ENCODE peak calls at places on chromosomes 7 and 10, in ten cellular contexts. One of them, this sample, is unnamed.

GRCh38 chr10:123150986-123151738 is 3.0 kb upstream of the BUB3 start:
- DNase-seq in amygdala: no peak
- DNase-seq in GM23248: peak; percentile 38
- DNase-seq in activated CD4-positive, alpha-beta T cell treated with anti-CD3 and anti-CD28 coated beads, Interleukin-2, amount 50 U/mL, for 1 hour: peak; percentile 13
- DNase-seq in GM03348: no peak
- DNase-seq in SK-N-DZ: no peak
- DNase-seq in EL: peak; percentile 29
- DNase-seq in EH: peak; percentile 29
- DNase-seq in NCI-H1105 treated with DMSO at 0.1 percent for 48 hours: no peak
- DNase-seq in HT-29: peak; percentile 43
- DNase-seq in this sample: no peak

GRCh38 chr7:12569673-12570072 is 847 bp upstream of the SCIN start:
- DNase-seq in amygdala: no peak
- DNase-seq in GM23248: no peak
- DNase-seq in activated CD4-positive, alpha-beta T cell treated with anti-CD3 and anti-CD28 coated beads, Interleukin-2, amount 50 U/mL, for 1 hour: no peak
- DNase-seq in GM03348: no peak
- DNase-seq in SK-N-DZ: no peak
- DNase-seq in EL: no peak
- DNase-seq in EH: no peak
- DNase-seq in NCI-H1105 treated with DMSO at 0.1 percent for 48 hours: peak; percentile 68
- DNase-seq in HT-29: no peak
- DNase-seq in this sample: no peak

GRCh38 chr7:120842131-120842621 is 15.8 kb downstream of the TSPAN12 start:
- DNase-seq in amygdala: no peak
- DNase-seq in GM23248: no peak
- DNase-seq in activated CD4-positive, alpha-beta T cell treated with anti-CD3 and anti-CD28 coated beads, Interleukin-2, amount 50 U/mL, for 1 hour: no peak
- DNase-seq in GM03348: no peak
- DNase-seq in SK-N-DZ: no peak
- DNase-seq in EL: no peak
- DNase-seq in EH: no peak
- DNase-seq in NCI-H1105 treated with DMSO at 0.1 percent for 48 hours: peak; percentile 86
- DNase-seq in HT-29: no peak
- DNase-seq in this sample: no peak

GRCh38 chr10:75788394-75789205 is 357.2 kb downstream of the LRMDA start:
- DNase-seq in amygdala: no peak
- DNase-seq in GM23248: peak; percentile 66
- DNase-seq in activated CD4-positive, alpha-beta T cell treated with anti-CD3 and anti-CD28 coated beads, Interleukin-2, amount 50 U/mL, for 1 hour: no peak
- DNase-seq in GM03348: no peak
- DNase-seq in SK-N-DZ: no peak
- DNase-seq in EL: peak; percentile 3
- DNase-seq in EH: peak; percentile 9
- DNase-seq in NCI-H1105 treated with DMSO at 0.1 percent for 48 hours: no peak
- DNase-seq in HT-29: peak; percentile 7
- DNase-seq in this sample: no peak

GRCh38 chr7:134460000-134460399 is 1.1 kb upstream of the AKR1B1 start:
- DNase-seq in amygdala: no peak
- DNase-seq in GM23248: peak; percentile 32
- DNase-seq in activated CD4-positive, alpha-beta T cell treated with anti-CD3 and anti-CD28 coated beads, Interleukin-2, amount 50 U/mL, for 1 hour: no peak
- DNase-seq in GM03348: no peak
- DNase-seq in SK-N-DZ: no peak
- DNase-seq in EL: no peak
- DNase-seq in EH: peak; percentile 29
- DNase-seq in NCI-H1105 treated with DMSO at 0.1 percent for 48 hours: no peak
- DNase-seq in HT-29: no peak
- DNase-seq in this sample: no peak

GRCh38 chr10:100745882-100746412 is 565 bp downstream of the PAX2 start:
- DNase-seq in amygdala: no peak
- DNase-seq in GM23248: no peak
- DNase-seq in activated CD4-positive, alpha-beta T cell treated with anti-CD3 and anti-CD28 coated beads, Interleukin-2, amount 50 U/mL, for 1 hour: no peak
- DNase-seq in GM03348: no peak
- DNase-seq in SK-N-DZ: no peak
- DNase-seq in EL: no peak
- DNase-seq in EH: no peak
- DNase-seq in NCI-H1105 treated with DMSO at 0.1 percent for 48 hours: no peak
- DNase-seq in HT-29: no peak
- DNase-seq in this sample: no peak

GRCh38 chr10:31103096-31103495 is 71.4 kb upstream of the ZNF438 start:
- DNase-seq in amygdala: no peak
- DNase-seq in GM23248: no peak
- DNase-seq in activated CD4-positive, alpha-beta T cell treated with anti-CD3 and anti-CD28 coated beads, Interleukin-2, amount 50 U/mL, for 1 hour: no peak
- DNase-seq in GM03348: no peak
- DNase-seq in SK-N-DZ: peak; percentile 31
- DNase-seq in EL: no peak
- DNase-seq in EH: no peak
- DNase-seq in NCI-H1105 treated with DMSO at 0.1 percent for 48 hours: no peak
- DNase-seq in HT-29: no peak
- DNase-seq in this sample: no peak

GRCh38 chr10:43820663-43821062 is 172.0 kb upstream of the ZNF32 start:
- DNase-seq in amygdala: no peak
- DNase-seq in GM23248: peak; percentile 46
- DNase-seq in activated CD4-positive, alpha-beta T cell treated with anti-CD3 and anti-CD28 coated beads, Interleukin-2, amount 50 U/mL, for 1 hour: no peak
- DNase-seq in GM03348: no peak
- DNase-seq in SK-N-DZ: no peak
- DNase-seq in EL: no peak
- DNase-seq in EH: peak; percentile 57
- DNase-seq in NCI-H1105 treated with DMSO at 0.1 percent for 48 hours: no peak
- DNase-seq in HT-29: no peak
- DNase-seq in this sample: no peak

GRCh38 chr10:69629897-69630650 is at the start of gene FAM241B:
- DNase-seq in amygdala: peak; percentile 43
- DNase-seq in GM23248: peak; percentile 66
- DNase-seq in activated CD4-positive, alpha-beta T cell treated with anti-CD3 and anti-CD28 coated beads, Interleukin-2, amount 50 U/mL, for 1 hour: peak; percentile 71
- DNase-seq in GM03348: peak; percentile 78
- DNase-seq in SK-N-DZ: peak; percentile 69
- DNase-seq in EL: peak; percentile 43
- DNase-seq in EH: peak; percentile 49
- DNase-seq in NCI-H1105 treated with DMSO at 0.1 percent for 48 hours: peak; percentile 58
- DNase-seq in HT-29: peak; percentile 61
- DNase-seq in this sample: peak; percentile 45

GRCh38 chr7:81831883-81832282 is 62.0 kb upstream of the HGF start:
- DNase-seq in amygdala: no peak
- DNase-seq in GM23248: no peak
- DNase-seq in activated CD4-positive, alpha-beta T cell treated with anti-CD3 and anti-CD28 coated beads, Interleukin-2, amount 50 U/mL, for 1 hour: no peak
- DNase-seq in GM03348: no peak
- DNase-seq in SK-N-DZ: no peak
- DNase-seq in EL: no peak
- DNase-seq in EH: no peak
- DNase-seq in NCI-H1105 treated with DMSO at 0.1 percent for 48 hours: no peak
- DNase-seq in HT-29: no peak
- DNase-seq in this sample: no peak

GRCh38 chr10:49756031-49756430 is 6.1 kb downstream of the OGDHL start:
- DNase-seq in amygdala: no peak
- DNase-seq in GM23248: no peak
- DNase-seq in activated CD4-positive, alpha-beta T cell treated with anti-CD3 and anti-CD28 coated beads, Interleukin-2, amount 50 U/mL, for 1 hour: no peak
- DNase-seq in GM03348: no peak
- DNase-seq in SK-N-DZ: peak; percentile 31
- DNase-seq in EL: no peak
- DNase-seq in EH: no peak
- DNase-seq in NCI-H1105 treated with DMSO at 0.1 percent for 48 hours: no peak
- DNase-seq in HT-29: no peak
- DNase-seq in this sample: no peak

GRCh38 chr10:111211241-111211640 is 134.4 kb downstream of the ADRA2A start:
- DNase-seq in amygdala: no peak
- DNase-seq in GM23248: no peak
- DNase-seq in activated CD4-positive, alpha-beta T cell treated with anti-CD3 and anti-CD28 coated beads, Interleukin-2, amount 50 U/mL, for 1 hour: no peak
- DNase-seq in GM03348: no peak
- DNase-seq in SK-N-DZ: no peak
- DNase-seq in EL: no peak
- DNase-seq in EH: no peak
- DNase-seq in NCI-H1105 treated with DMSO at 0.1 percent for 48 hours: no peak
- DNase-seq in HT-29: no peak
- DNase-seq in this sample: no peak

GRCh38 chr7:28481131-28481926 is 69.0 kb downstream of the CREB5 start:
- DNase-seq in amygdala: no peak
- DNase-seq in GM23248: peak; percentile 79
- DNase-seq in activated CD4-positive, alpha-beta T cell treated with anti-CD3 and anti-CD28 coated beads, Interleukin-2, amount 50 U/mL, for 1 hour: no peak
- DNase-seq in GM03348: peak; percentile 20
- DNase-seq in SK-N-DZ: no peak
- DNase-seq in EL: peak; percentile 69
- DNase-seq in EH: peak; percentile 30
- DNase-seq in NCI-H1105 treated with DMSO at 0.1 percent for 48 hours: no peak
- DNase-seq in HT-29: no peak
- DNase-seq in this sample: no peak

GRCh38 chr7:100119701-100120517 is 475 bp downstream of the CNPY4 start:
- DNase-seq in amygdala: peak; percentile 88
- DNase-seq in GM23248: peak; percentile 83
- DNase-seq in activated CD4-positive, alpha-beta T cell treated with anti-CD3 and anti-CD28 coated beads, Interleukin-2, amount 50 U/mL, for 1 hour: peak; percentile 65
- DNase-seq in GM03348: peak; percentile 73
- DNase-seq in SK-N-DZ: peak; percentile 79
- DNase-seq in EL: peak; percentile 72
- DNase-seq in EH: peak; percentile 75
- DNase-seq in NCI-H1105 treated with DMSO at 0.1 percent for 48 hours: peak; percentile 40
- DNase-seq in HT-29: peak; percentile 49
- DNase-seq in this sample: no peak

GRCh38 chr7:32091608-32092210 is 21.5 kb upstream of the PDE1C start:
- DNase-seq in amygdala: no peak
- DNase-seq in GM23248: peak; percentile 63
- DNase-seq in activated CD4-positive, alpha-beta T cell treated with anti-CD3 and anti-CD28 coated beads, Interleukin-2, amount 50 U/mL, for 1 hour: no peak
- DNase-seq in GM03348: no peak
- DNase-seq in SK-N-DZ: no peak
- DNase-seq in EL: no peak
- DNase-seq in EH: peak; percentile 38
- DNase-seq in NCI-H1105 treated with DMSO at 0.1 percent for 48 hours: no peak
- DNase-seq in HT-29: no peak
- DNase-seq in this sample: no peak

GRCh38 chr7:50982626-50983025 is 199.9 kb upstream of the GRB10 start:
- DNase-seq in amygdala: no peak
- DNase-seq in GM23248: no peak
- DNase-seq in activated CD4-positive, alpha-beta T cell treated with anti-CD3 and anti-CD28 coated beads, Interleukin-2, amount 50 U/mL, for 1 hour: no peak
- DNase-seq in GM03348: no peak
- DNase-seq in SK-N-DZ: no peak
- DNase-seq in EL: peak; percentile 2
- DNase-seq in EH: no peak
- DNase-seq in NCI-H1105 treated with DMSO at 0.1 percent for 48 hours: no peak
- DNase-seq in HT-29: peak; percentile 23
- DNase-seq in this sample: no peak

GRCh38 chr10:132326925-132327324 is 5.1 kb upstream of the LRRC27 start:
- DNase-seq in amygdala: no peak
- DNase-seq in GM23248: peak; percentile 34
- DNase-seq in activated CD4-positive, alpha-beta T cell treated with anti-CD3 and anti-CD28 coated beads, Interleukin-2, amount 50 U/mL, for 1 hour: no peak
- DNase-seq in GM03348: no peak
- DNase-seq in SK-N-DZ: no peak
- DNase-seq in EL: no peak
- DNase-seq in EH: no peak
- DNase-seq in NCI-H1105 treated with DMSO at 0.1 percent for 48 hours: no peak
- DNase-seq in HT-29: no peak
- DNase-seq in this sample: no peak

GRCh38 chr7:42572046-42572445 is 335.0 kb upstream of the GLI3 start:
- DNase-seq in amygdala: no peak
- DNase-seq in GM23248: no peak
- DNase-seq in activated CD4-positive, alpha-beta T cell treated with anti-CD3 and anti-CD28 coated beads, Interleukin-2, amount 50 U/mL, for 1 hour: no peak
- DNase-seq in GM03348: no peak
- DNase-seq in SK-N-DZ: no peak
- DNase-seq in EL: no peak
- DNase-seq in EH: peak; percentile 47
- DNase-seq in NCI-H1105 treated with DMSO at 0.1 percent for 48 hours: no peak
- DNase-seq in HT-29: no peak
- DNase-seq in this sample: no peak

GRCh38 chr7:18520450-18521235 is 25.1 kb downstream of the HDAC9 start:
- DNase-seq in amygdala: no peak
- DNase-seq in GM23248: peak; percentile 73
- DNase-seq in activated CD4-positive, alpha-beta T cell treated with anti-CD3 and anti-CD28 coated beads, Interleukin-2, amount 50 U/mL, for 1 hour: no peak
- DNase-seq in GM03348: peak; percentile 43
- DNase-seq in SK-N-DZ: peak; percentile 92
- DNase-seq in EL: peak; percentile 73
- DNase-seq in EH: peak; percentile 93
- DNase-seq in NCI-H1105 treated with DMSO at 0.1 percent for 48 hours: no peak
- DNase-seq in HT-29: no peak
- DNase-seq in this sample: no peak

GRCh38 chr7:149489391-149490024 is 8.1 kb downstream of the ZNF746 start:
- DNase-seq in amygdala: no peak
- DNase-seq in GM23248: no peak
- DNase-seq in activated CD4-positive, alpha-beta T cell treated with anti-CD3 and anti-CD28 coated beads, Interleukin-2, amount 50 U/mL, for 1 hour: no peak
- DNase-seq in GM03348: no peak
- DNase-seq in SK-N-DZ: no peak
- DNase-seq in EL: no peak
- DNase-seq in EH: no peak
- DNase-seq in NCI-H1105 treated with DMSO at 0.1 percent for 48 hours: no peak
- DNase-seq in HT-29: peak; percentile 54
- DNase-seq in this sample: no peak

GRCh38 chr7:2241580-2242540 is at the start of the genes MRM2 and NUDT1:
- DNase-seq in amygdala: peak; percentile 61
- DNase-seq in GM23248: peak; percentile 90
- DNase-seq in activated CD4-positive, alpha-beta T cell treated with anti-CD3 and anti-CD28 coated beads, Interleukin-2, amount 50 U/mL, for 1 hour: peak; percentile 58
- DNase-seq in GM03348: peak; percentile 94
- DNase-seq in SK-N-DZ: peak; percentile 86
- DNase-seq in EL: peak; percentile 80
- DNase-seq in EH: peak; percentile 76
- DNase-seq in NCI-H1105 treated with DMSO at 0.1 percent for 48 hours: peak; percentile 75
- DNase-seq in HT-29: peak; percentile 94
- DNase-seq in this sample: peak; percentile 56

GRCh38 chr10:79299397-79300370 is 47.6 kb upstream of the PPIF start:
- DNase-seq in amygdala: no peak
- DNase-seq in GM23248: peak; percentile 97
- DNase-seq in activated CD4-positive, alpha-beta T cell treated with anti-CD3 and anti-CD28 coated beads, Interleukin-2, amount 50 U/mL, for 1 hour: no peak
- DNase-seq in GM03348: peak; percentile 94
- DNase-seq in SK-N-DZ: no peak
- DNase-seq in EL: peak; percentile 97
- DNase-seq in EH: peak; percentile 96
- DNase-seq in NCI-H1105 treated with DMSO at 0.1 percent for 48 hours: no peak
- DNase-seq in HT-29: no peak
- DNase-seq in this sample: no peak

GRCh38 chr7:69764071-69764470 is 165.8 kb downstream of the AUTS2 start:
- DNase-seq in amygdala: no peak
- DNase-seq in GM23248: no peak
- DNase-seq in activated CD4-positive, alpha-beta T cell treated with anti-CD3 and anti-CD28 coated beads, Interleukin-2, amount 50 U/mL, for 1 hour: no peak
- DNase-seq in GM03348: no peak
- DNase-seq in SK-N-DZ: no peak
- DNase-seq in EL: no peak
- DNase-seq in EH: no peak
- DNase-seq in NCI-H1105 treated with DMSO at 0.1 percent for 48 hours: no peak
- DNase-seq in HT-29: no peak
- DNase-seq in this sample: no peak

GRCh38 chr10:102485093-102485785 is 17.3 kb downstream of the ACTR1A start:
- DNase-seq in amygdala: no peak
- DNase-seq in GM23248: no peak
- DNase-seq in activated CD4-positive, alpha-beta T cell treated with anti-CD3 and anti-CD28 coated beads, Interleukin-2, amount 50 U/mL, for 1 hour: no peak
- DNase-seq in GM03348: no peak
- DNase-seq in SK-N-DZ: no peak
- DNase-seq in EL: no peak
- DNase-seq in EH: no peak
- DNase-seq in NCI-H1105 treated with DMSO at 0.1 percent for 48 hours: no peak
- DNase-seq in HT-29: no peak
- DNase-seq in this sample: no peak

GRCh38 chr7:10974717-10975032 is 1.0 kb downstream of the PHF14 start:
- DNase-seq in amygdala: no peak
- DNase-seq in GM23248: no peak
- DNase-seq in activated CD4-positive, alpha-beta T cell treated with anti-CD3 and anti-CD28 coated beads, Interleukin-2, amount 50 U/mL, for 1 hour: no peak
- DNase-seq in GM03348: no peak
- DNase-seq in SK-N-DZ: no peak
- DNase-seq in EL: no peak
- DNase-seq in EH: no peak
- DNase-seq in NCI-H1105 treated with DMSO at 0.1 percent for 48 hours: peak; percentile 51
- DNase-seq in HT-29: no peak
- DNase-seq in this sample: no peak

GRCh38 chr7:108345710-108346336 is 110.4 kb downstream of the NRCAM start:
- DNase-seq in amygdala: peak; percentile 15
- DNase-seq in GM23248: no peak
- DNase-seq in activated CD4-positive, alpha-beta T cell treated with anti-CD3 and anti-CD28 coated beads, Interleukin-2, amount 50 U/mL, for 1 hour: no peak
- DNase-seq in GM03348: no peak
- DNase-seq in SK-N-DZ: no peak
- DNase-seq in EL: no peak
- DNase-seq in EH: no peak
- DNase-seq in NCI-H1105 treated with DMSO at 0.1 percent for 48 hours: no peak
- DNase-seq in HT-29: no peak
- DNase-seq in this sample: no peak

GRCh38 chr10:44934416-44935200 is 23.5 kb downstream of the TMEM72 start:
- DNase-seq in amygdala: no peak
- DNase-seq in GM23248: no peak
- DNase-seq in activated CD4-positive, alpha-beta T cell treated with anti-CD3 and anti-CD28 coated beads, Interleukin-2, amount 50 U/mL, for 1 hour: no peak
- DNase-seq in GM03348: no peak
- DNase-seq in SK-N-DZ: no peak
- DNase-seq in EL: no peak
- DNase-seq in EH: no peak
- DNase-seq in NCI-H1105 treated with DMSO at 0.1 percent for 48 hours: no peak
- DNase-seq in HT-29: no peak
- DNase-seq in this sample: no peak

GRCh38 chr10:122019414-122019975 is 30.5 kb downstream of the TACC2 start:
- DNase-seq in amygdala: no peak
- DNase-seq in GM23248: no peak
- DNase-seq in activated CD4-positive, alpha-beta T cell treated with anti-CD3 and anti-CD28 coated beads, Interleukin-2, amount 50 U/mL, for 1 hour: no peak
- DNase-seq in GM03348: no peak
- DNase-seq in SK-N-DZ: no peak
- DNase-seq in EL: no peak
- DNase-seq in EH: no peak
- DNase-seq in NCI-H1105 treated with DMSO at 0.1 percent for 48 hours: peak; percentile 43
- DNase-seq in HT-29: peak; percentile 67
- DNase-seq in this sample: no peak